ENCODE peak calls at places on chromosome 10, in five cellular contexts. D, V, F, H and C are unnamed samples.
A peak's percentile ranks its signal among the peaks of the same experiment; 100 is the strongest.

GRCh38 chr10:49398000-49398861 is 2.3 kb upstream of the DRGX start:
- DNase-seq in F (no peak), V (no peak), H (no peak), D (peak; percentile 67), C (peak; percentile 39)

GRCh38 chr10:13115832-13116793 is 16.1 kb downstream of the OPTN start:
- DNase-seq in H (no peak), V (no peak), D (no peak), F (no peak), C (no peak)

GRCh38 chr10:34139559-34139958 is 675.5 kb downstream of the PARD3 start:
- DNase-seq in V (no peak), H (no peak), D (no peak), F (no peak), C (no peak)

GRCh38 chr10:95253007-95253406 is 37.8 kb downstream of the PDLIM1 start:
- DNase-seq in D (no peak), F (no peak), H (no peak), V (no peak), C (no peak)

GRCh38 chr10:7412482-7413251 is 1.8 kb upstream of the SFMBT2 start:
- DNase-seq in H (no peak), V (no peak), F (no peak), D (no peak), C (no peak)

GRCh38 chr10:129883029-129883428 is 81.0 kb downstream of the EBF3 start:
- DNase-seq in F (no peak), H (no peak), V (no peak), D (no peak), C (no peak)

GRCh38 chr10:8042032-8042863 is 12.2 kb upstream of the GATA3 start:
- DNase-seq in H (no peak), D (no peak), V (no peak), F (no peak), C (no peak)

GRCh38 chr10:44733743-44734488 is 177.2 kb upstream of the TMEM72 start:
- DNase-seq in V (no peak), D (no peak), H (no peak), F (no peak), C (no peak)

GRCh38 chr10:48779546-48780152 is 95.0 kb downstream of the WDFY4 start:
- DNase-seq in V (no peak), D (no peak), H (no peak), F (no peak), C (no peak)

GRCh38 chr10:96614515-96614914 is 27.7 kb upstream of the TM9SF3 start:
- DNase-seq in H (no peak), F (no peak), V (peak; percentile 24), D (no peak), C (no peak)

GRCh38 chr10:114262478-114262877 is 23.4 kb downstream of the VWA2 start:
- DNase-seq in V (no peak), F (no peak), H (no peak), D (no peak), C (no peak)

GRCh38 chr10:130707389-130707979 is 571.3 kb downstream of the GLRX3 start:
- DNase-seq in D (no peak), H (no peak), F (no peak), V (no peak), C (no peak)

GRCh38 chr10:113959383-113959760 is 84.3 kb upstream of the ADRB1 start:
- DNase-seq in V (no peak), F (no peak), H (no peak), D (no peak), C (no peak)

GRCh38 chr10:103690281-103690680 is 165.1 kb downstream of the SH3PXD2A start:
- DNase-seq in H (no peak), F (no peak), V (no peak), D (no peak), C (no peak)

GRCh38 chr10:111973306-111973705 is 210.3 kb downstream of the GPAM start:
- DNase-seq in H (no peak), F (no peak), V (no peak), D (no peak), C (no peak)

GRCh38 chr10:52170776-52171175 is 143.3 kb upstream of the DKK1 start:
- DNase-seq in V (no peak), D (no peak), F (no peak), H (no peak), C (peak; percentile 60)

DNA sequence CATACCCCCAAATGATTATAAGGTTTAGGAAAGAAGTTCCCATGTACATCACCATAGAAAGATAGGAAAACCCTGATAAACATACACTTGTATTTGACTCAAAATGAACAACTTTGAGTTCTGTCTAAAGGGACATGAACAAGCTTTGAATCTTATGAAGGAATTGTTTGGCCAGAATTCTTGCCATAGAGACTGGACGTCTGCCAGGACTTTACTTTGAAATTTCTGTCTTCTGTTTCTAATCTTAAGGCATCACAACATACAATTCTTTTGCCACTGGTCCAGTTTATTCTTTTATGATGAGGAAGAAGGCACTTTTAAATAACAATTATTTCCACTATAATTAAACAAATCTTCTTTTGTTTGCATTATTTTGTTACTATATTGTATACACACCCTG is 26.2 kb upstream of the CYP26C1 start:
- DNase-seq in H (no peak), D (no peak), V (no peak), F (no peak), C (no peak)
- TF ChIP-seq SUZ12 in H (no peak), D (no peak), V (no peak), F (no peak), C (no peak)

GRCh38 chr10:110918633-110919348 is at the start of gene BBIP1:
- DNase-seq in V (peak; percentile 99), D (peak; percentile 93), F (peak; percentile 99), H (peak; percentile 99), C (peak; percentile 96)
- TF ChIP-seq SUZ12 in V (no peak), D (no peak), F (no peak), H (no peak), C (no peak)

GRCh38 chr10:33066558-33067236 is 108.7 kb upstream of the ITGB1 start:
- DNase-seq in V (no peak), F (no peak), D (no peak), H (no peak), C (no peak)
- TF ChIP-seq SUZ12 in V (no peak), F (no peak), D (no peak), H (no peak), C (no peak)

GRCh38 chr10:91579351-91579985 is 53.4 kb downstream of the PPP1R3C start:
- DNase-seq in V (no peak), D (no peak), H (no peak), F (no peak), C (no peak)

GRCh38 chr10:91574236-91574635 is 58.6 kb downstream of the PPP1R3C start:
- DNase-seq in V (no peak), F (no peak), H (no peak), D (no peak), C (no peak)

GRCh38 chr10:91575044-91575610 is 57.7 kb downstream of the PPP1R3C start:
- DNase-seq in D (no peak), H (no peak), V (no peak), F (no peak), C (no peak)

GRCh38 chr10:91573320-91573719 is 59.6 kb downstream of the PPP1R3C start:
- DNase-seq in H (no peak), V (no peak), F (no peak), D (no peak), C (no peak)

GRCh38 chr10:91576096-91576545 is 56.8 kb downstream of the PPP1R3C start:
- DNase-seq in H (no peak), D (no peak), V (no peak), F (no peak), C (no peak)
- TF ChIP-seq SUZ12 in H (no peak), D (no peak), V (no peak), F (no peak), C (no peak)

GRCh38 chr10:16828114-16828568 is 10.9 kb upstream of the RSU1 start:
- DNase-seq in D (peak; percentile 42), F (peak; percentile 48), H (peak; percentile 43), V (peak; percentile 69), C (peak; percentile 49)

GRCh38 chr10:16832351-16833080 is 15.3 kb upstream of the RSU1 start:
- DNase-seq in V (no peak), D (no peak), H (no peak), F (no peak), C (no peak)

GRCh38 chr10:16822726-16823360 is 5.6 kb upstream of the RSU1 start:
- DNase-seq in F (no peak), D (no peak), H (no peak), V (no peak), C (no peak)

GRCh38 chr10:16828731-16829175 is 11.5 kb upstream of the RSU1 start:
- DNase-seq in H (no peak), V (no peak), D (no peak), F (no peak), C (no peak)
- TF ChIP-seq SUZ12 in H (no peak), V (no peak), D (no peak), F (no peak), C (no peak)

DNA sequence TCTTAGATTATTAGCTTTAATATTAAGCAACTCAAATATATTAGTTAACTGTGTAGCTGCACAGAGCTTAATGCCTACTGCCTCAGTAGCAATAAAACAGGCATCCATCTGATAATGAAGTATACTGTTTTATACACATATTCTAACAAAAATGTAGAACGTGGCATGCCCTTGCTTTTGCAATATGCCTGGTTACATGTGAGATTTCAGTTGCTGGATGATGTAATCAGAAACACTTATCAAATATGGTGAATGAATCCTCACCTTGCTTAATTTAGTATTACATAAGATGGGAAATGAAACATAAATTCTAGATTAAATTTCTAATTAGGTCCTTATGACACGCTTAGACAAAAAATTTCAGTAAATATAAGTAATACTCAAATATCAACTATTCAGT is 8.0 kb downstream of the DNAJC1 start:
- DNase-seq in V (no peak), H (no peak), D (no peak), F (no peak), C (no peak)
- TF ChIP-seq SUZ12 in V (no peak), H (no peak), D (no peak), F (no peak), C (no peak)